ENCODE peak calls at places on chromosome 5, in ten cellular contexts. L is fibroblast of the aortic adventitia, S is HS-5, U is AG04450, O is body of pancreas, Q is epithelial cell of esophagus, W is IMR-90, E is T-cell, M is heart left ventricle, I is cerebellum. Z is an unnamed sample.

GRCh38 chr5:115396698-115397097 is 100.2 kb upstream of the CCDC112 start:
- DNase-seq in W (peak; percentile 37), I (no peak), E (no peak), S (no peak), U (no peak), O (no peak), Q (no peak), L (peak; percentile 82), M (no peak), Z (no peak)

GRCh38 chr5:148910686-148911361 is 84.4 kb downstream of the ADRB2 start:
- DNase-seq in L (peak; percentile 62), W (peak; percentile 64), M (peak; percentile 69), Q (peak; percentile 76), E (no peak), U (no peak), O (no peak), S (peak; percentile 88), I (no peak), Z (no peak)

GRCh38 chr5:43042626-43043399 is 2.7 kb upstream of the ANXA2R start:
- DNase-seq in E (no peak), L (peak; percentile 76), M (peak; percentile 86), W (peak; percentile 70), U (no peak), S (peak; percentile 69), O (peak; percentile 61), I (no peak), Q (peak; percentile 71), Z (peak; percentile 65)

GRCh38 chr5:40497573-40497972 is 182.1 kb upstream of the PTGER4 start:
- DNase-seq in S (peak; percentile 48), M (no peak), Q (peak; percentile 38), E (no peak), U (no peak), W (peak; percentile 65), L (peak; percentile 63), O (no peak), I (no peak), Z (no peak)

GRCh38 chr5:91419571-91420537 is 36.7 kb upstream of the ARRDC3 start:
- DNase-seq in W (peak; percentile 55), Q (peak; percentile 67), O (peak; percentile 73), M (no peak), I (peak; percentile 20), S (peak; percentile 43), L (peak; percentile 78), U (peak; percentile 26), E (peak; percentile 61), Z (peak; percentile 46)

GRCh38 chr5:88674262-88675158 is 208.5 kb downstream of the MEF2C start:
- DNase-seq in M (peak; percentile 55), L (no peak), E (no peak), U (no peak), I (peak; percentile 83), O (no peak), Q (peak; percentile 26), S (no peak), W (no peak), Z (peak; percentile 74)

GRCh38 chr5:135426102-135427082 is 20.8 kb downstream of the DCANP1 start:
- DNase-seq in W (peak; percentile 61), I (no peak), O (no peak), L (peak; percentile 63), E (peak; percentile 16), Q (peak; percentile 68), M (no peak), U (no peak), S (no peak), Z (no peak)

GRCh38 chr5:75341934-75342333 is 4.9 kb downstream of the HMGCR start:
- DNase-seq in I (no peak), M (no peak), W (no peak), S (no peak), O (no peak), E (no peak), U (no peak), L (no peak), Q (no peak), Z (no peak)

GRCh38 chr5:1015545-1015944 is 6.9 kb downstream of the NKD2 start:
- DNase-seq in L (no peak), U (no peak), M (no peak), I (no peak), Q (no peak), E (no peak), O (no peak), W (no peak), S (no peak), Z (peak; percentile 46)

GRCh38 chr5:110371725-110372041 is 354.8 kb downstream of the TMEM232 start:
- DNase-seq in E (no peak), M (no peak), W (no peak), I (no peak), L (no peak), Q (no peak), S (no peak), U (no peak), O (no peak), Z (no peak)